ENCODE peak calls at places on chromosomes 1 and 21, in four cellular contexts. N is HFF-Myc, Y is RKO, T is NAMALWA. D is an unnamed sample.

GRCh38 chr21:43923391-43923790 is 58.4 kb downstream of the AGPAT3 start:
- DNase-seq in N (no peak), Y (no peak), T (no peak), D (peak; percentile 16)

GRCh38 chr21:42156690-42157605 is 62.0 kb upstream of the ABCG1 start:
- DNase-seq in N (no peak), Y (no peak), T (no peak), D (no peak)

GRCh38 chr1:25080294-25081209 is 150.5 kb upstream of the RUNX3 start:
- DNase-seq in N (no peak), Y (no peak), T (peak; percentile 53), D (no peak)

GRCh38 chr1:234602334-234603220 is 7.4 kb downstream of the IRF2BP2 start:
- DNase-seq in N (peak; percentile 87), Y (peak; percentile 99), T (peak; percentile 71), D (peak; percentile 87)

GRCh38 chr1:205304046-205304694 is 17.4 kb downstream of the NUAK2 start:
- DNase-seq in N (no peak), Y (no peak), T (no peak), D (no peak)

GRCh38 chr1:227846265-227846858 is 30.9 kb downstream of the PRSS38 start:
- DNase-seq in N (no peak), Y (no peak), T (no peak), D (no peak)

GRCh38 chr1:176866011-176866410 is 298.5 kb downstream of the ASTN1 start:
- DNase-seq in N (no peak), Y (no peak), T (no peak), D (no peak)

GRCh38 chr1:157969693-157970485 is 23.6 kb upstream of the KIRREL1 start:
- DNase-seq in N (peak; percentile 90), Y (peak; percentile 81), T (peak; percentile 59), D (peak; percentile 68)

D was measured in fibroblast of the conjunctiva.